ENCODE peak calls at places on chromosomes 13 and 19, in eight cellular contexts. B is NCI-H2081; A is activated naive CD8-positive, alpha-beta T cell treated with anti-CD3 and anti-CD28 coated beads, Interleukin-2, amount 50 U/mL, for 24 hours; R is GM23248; C is endodermal cell; G is heart right ventricle; F is nucleus accumbens; M is KBM-7. N is an unnamed sample.

GRCh38 chr19:14440049-14440448 is 6.9 kb downstream of the PKN1 start:
- DNase-seq in B (no peak), A (peak; percentile 85), R (no peak), C (no peak), G (peak; percentile 80), F (peak; percentile 9), M (peak; percentile 92), N (no peak)

GRCh38 chr19:47100290-47100689 is 13.3 kb downstream of the ZC3H4 start:
- DNase-seq in B (no peak), A (no peak), R (no peak), C (no peak), G (no peak), F (no peak), M (peak; percentile 28), N (no peak)

GRCh38 chr19:51573331-51573730 is 2.2 kb downstream of the ZNF175 start:
- DNase-seq in B (no peak), A (no peak), R (peak; percentile 45), C (no peak), G (no peak), F (no peak), M (no peak), N (no peak)

GRCh38 chr13:49625392-49626137 is 2.7 kb upstream of the ARL11 start:
- DNase-seq in B (no peak), A (no peak), R (no peak), C (no peak), G (peak; percentile 58), F (peak; percentile 5), M (no peak), N (no peak)

GRCh38 chr13:22311734-22312404 is 641.0 kb downstream of the FGF9 start:
- DNase-seq in B (no peak), A (no peak), R (no peak), C (peak; percentile 55), G (peak; percentile 42), F (no peak), M (no peak), N (no peak)

GRCh38 chr13:33110713-33111413 is 94.6 kb downstream of the KL start:
- DNase-seq in B (no peak), A (no peak), R (peak; percentile 52), C (no peak), G (peak; percentile 61), F (no peak), M (no peak), N (no peak)

GRCh38 chr19:13094771-13095392 is 7.8 kb downstream of the LYL1 start:
- DNase-seq in B (no peak), A (peak; percentile 36), R (no peak), C (peak; percentile 85), G (no peak), F (no peak), M (no peak), N (no peak)

GRCh38 chr19:33767898-33768413 is 28.7 kb upstream of the KCTD15 start:
- DNase-seq in B (no peak), A (peak; percentile 22), R (peak; percentile 39), C (peak; percentile 96), G (no peak), F (no peak), M (peak; percentile 39), N (no peak)

GRCh38 chr13:48094404-48094780 is 512 bp downstream of the MED4 start:
- DNase-seq in B (no peak), A (peak; percentile 16), R (peak; percentile 47), C (peak; percentile 58), G (no peak), F (peak; percentile 57), M (no peak), N (no peak)

N was measured in COR-L47.